ENCODE peak calls at places on chromosomes 3 and 15, in six cellular contexts. J is neural progenitor cell; R is mesendoderm; C is AG09309; P is stimulated activated naive CD8-positive, alpha-beta T cell treated with anti-CD3 and anti-CD28 coated beads, Interleukin-15, amount 100 ng/mL, for 72 hours; A is activated T-cell treated with anti-CD3 and anti-CD28 coated beads, Interleukin-2, amount 50 U/mL, for 48 hours. D is an unnamed sample.

GRCh38 chr3:131082246-131082645 is 55.6 kb downstream of the NEK11 start:
- DNase-seq in A (no peak), R (no peak), P (no peak), C (no peak), J (no peak), D (no peak)

GRCh38 chr3:40292637-40293036 is 16.9 kb upstream of the EIF1B start:
- DNase-seq in A (no peak), J (peak), P (no peak), R (peak), C (no peak), D (no peak)

GRCh38 chr3:111762535-111762934 is 96.5 kb upstream of the PHLDB2 start:
- DNase-seq in C (no peak), J (no peak), P (no peak), R (no peak), A (no peak), D (no peak)

GRCh38 chr3:32719931-32720330 is 34.9 kb downstream of the CNOT10 start:
- DNase-seq in J (no peak), P (no peak), A (no peak), C (no peak), R (no peak), D (no peak)

GRCh38 chr3:190442240-190442639 is 7.5 kb downstream of the TMEM207 start:
- DNase-seq in R (no peak), J (no peak), A (no peak), C (no peak), P (no peak), D (no peak)

GRCh38 chr15:70558406-70559222 is 204.7 kb downstream of the UACA start:
- DNase-seq in C (no peak), R (no peak), A (peak), P (no peak), J (no peak), D (no peak)

GRCh38 chr3:162718697-162719096 is 1222.1 kb downstream of the OTOL1 start:
- DNase-seq in J (no peak), A (no peak), R (peak), C (no peak), P (no peak), D (no peak)

GRCh38 chr15:39183177-39183881 is 397.6 kb upstream of the THBS1 start:
- DNase-seq in A (no peak), R (no peak), P (no peak), C (no peak), J (no peak), D (no peak)

GRCh38 chr3:11116336-11117059 is 37.8 kb upstream of the HRH1 start:
- DNase-seq in P (no peak), C (no peak), A (no peak), J (no peak), R (no peak), D (no peak)

GRCh38 chr15:93063292-93063671 is 25.7 kb downstream of the RGMA start:
- DNase-seq in A (no peak), C (no peak), R (peak), J (no peak), P (no peak), D (no peak)

GRCh38 chr3:127799476-127800222 is 22.7 kb downstream of the MGLL start:
- DNase-seq in R (no peak), J (no peak), C (no peak), P (no peak), A (no peak), D (no peak)

GRCh38 chr3:13019243-13019701 is 54.0 kb downstream of the IQSEC1 start:
- DNase-seq in R (peak), P (no peak), A (no peak), C (peak), J (peak), D (no peak)

GRCh38 chr3:139319428-139320402 is 24.1 kb upstream of the MRPS22 start:
- DNase-seq in J (peak), C (no peak), R (peak), A (peak), P (no peak), D (no peak)

GRCh38 chr15:52225230-52225629 is 34.0 kb upstream of the GNB5 start:
- DNase-seq in C (no peak), R (no peak), P (no peak), A (no peak), J (no peak), D (no peak)

GRCh38 chr15:89494941-89495637 is 1.3 kb downstream of the RHCG start:
- DNase-seq in R (peak), A (peak), C (no peak), J (peak), P (no peak), D (peak)

GRCh38 chr15:56965614-56966013 is 47.2 kb downstream of the TCF12 start:
- DNase-seq in C (no peak), J (no peak), A (no peak), P (no peak), R (no peak), D (no peak)

GRCh38 chr3:133742351-133743091 is 3.7 kb upstream of the TF start:
- DNase-seq in A (no peak), P (no peak), R (no peak), C (no peak), J (no peak), D (no peak)

GRCh38 chr3:111715911-111716523 is 120.9 kb upstream of the ZBED2 start:
- DNase-seq in C (no peak), A (peak), R (peak), P (peak), J (peak), D (no peak)

GRCh38 chr3:50583897-50584296 is 14.6 kb downstream of the HEMK1 start:
- DNase-seq in R (no peak), J (no peak), P (no peak), A (no peak), C (no peak), D (no peak)

GRCh38 chr15:33067456-33067855 is 127.1 kb downstream of the FMN1 start:
- DNase-seq in A (no peak), R (peak), C (peak), P (no peak), J (no peak), D (no peak)

GRCh38 chr15:49313650-49314049 is 109.4 kb upstream of the FGF7 start:
- DNase-seq in R (peak), P (no peak), C (peak), A (no peak), J (no peak), D (no peak)

GRCh38 chr3:192727032-192727847 is at the start of gene FGF12:
- DNase-seq in P (no peak), C (no peak), J (peak), A (no peak), R (peak), D (peak)

GRCh38 chr3:133836497-133837158 is 31.0 kb downstream of the SRPRB start:
- DNase-seq in P (no peak), C (no peak), R (no peak), J (no peak), A (peak), D (peak)

GRCh38 chr3:119562307-119562961 is 3.0 kb upstream of the CD80 start:
- DNase-seq in R (no peak), A (peak), C (no peak), P (peak), J (no peak), D (no peak)

GRCh38 chr3:177746259-177747021 is 549.2 kb upstream of the TBL1XR1 start:
- DNase-seq in A (no peak), J (peak), P (no peak), R (no peak), C (no peak), D (no peak)

GRCh38 chr3:8223766-8224165 is 277.9 kb upstream of the LMCD1 start:
- DNase-seq in J (no peak), P (no peak), C (no peak), R (no peak), A (no peak), D (no peak)

GRCh38 chr3:174945951-174946350 is 86.8 kb downstream of the NAALADL2 start:
- DNase-seq in A (no peak), J (no peak), R (no peak), C (no peak), P (no peak), D (no peak)

GRCh38 chr3:46865546-46865945 is 2.3 kb upstream of the MYL3 start:
- DNase-seq in A (no peak), C (no peak), J (no peak), R (no peak), P (no peak), D (no peak)

GRCh38 chr3:169687603-169688002 is 24.1 kb upstream of the MECOM start:
- DNase-seq in P (no peak), R (no peak), J (no peak), C (no peak), A (no peak), D (no peak)

GRCh38 chr3:141311170-141311495 is 57.2 kb upstream of the ZBTB38 start:
- DNase-seq in P (peak), C (no peak), R (no peak), J (peak), A (no peak), D (no peak)

GRCh38 chr3:129688310-129688895 is 81.9 kb upstream of the PLXND1 start:
- DNase-seq in R (peak), P (no peak), C (no peak), J (peak), A (no peak), D (peak)

GRCh38 chr3:161035711-161036110 is 69.4 kb downstream of the B3GALNT1 start:
- DNase-seq in J (no peak), A (no peak), P (no peak), R (no peak), C (peak), D (no peak)